ENCODE peak calls at places on chromosomes 7 and 10, in seven cellular contexts. H, R, I, U, Q, K and A are unnamed samples.

GRCh38 chr7:115153770-115154468 is 232.0 kb downstream of the MDFIC start:
- DNase-seq in U (no peak), K (no peak), R (no peak), Q (no peak), I (no peak), H (no peak), A (no peak)

GRCh38 chr10:12609435-12609834 is 260.1 kb downstream of the CAMK1D start:
- DNase-seq in Q (no peak), I (no peak), U (no peak), H (no peak), R (no peak), K (no peak), A (no peak)

GRCh38 chr10:116815641-116816415 is 33.5 kb upstream of the ENO4 start:
- DNase-seq in Q (no peak), I (no peak), U (peak), R (no peak), K (no peak), H (no peak), A (no peak)

GRCh38 chr7:47371733-47372368 is 210.1 kb downstream of the TNS3 start:
- DNase-seq in I (no peak), U (peak), R (no peak), Q (no peak), K (no peak), H (peak), A (peak)

GRCh38 chr10:30819306-30820190 is 190.0 kb upstream of the LYZL2 start:
- DNase-seq in I (no peak), K (no peak), U (peak), H (no peak), Q (no peak), R (no peak), A (peak)

GRCh38 chr10:93124580-93125318 is 51.1 kb downstream of the CYP26A1 start:
- DNase-seq in Q (no peak), K (peak), H (no peak), R (no peak), U (no peak), I (no peak), A (no peak)

GRCh38 chr10:69846252-69847000 is 44.7 kb downstream of the COL13A1 start:
- DNase-seq in R (no peak), U (peak), Q (no peak), K (no peak), H (no peak), I (no peak), A (no peak)

GRCh38 chr7:112112822-112113255 is 93.4 kb downstream of the DOCK4 start:
- DNase-seq in R (no peak), U (peak), H (no peak), Q (no peak), K (peak), I (no peak), A (peak)

GRCh38 chr7:122949186-122949585 is 46.3 kb downstream of the TAS2R16 start:
- DNase-seq in K (no peak), H (no peak), U (no peak), R (no peak), Q (no peak), I (no peak), A (no peak)

GRCh38 chr7:133796778-133797177 is 330.4 kb upstream of the LRGUK start:
- DNase-seq in U (no peak), H (no peak), I (no peak), R (no peak), K (no peak), Q (no peak), A (no peak)

GRCh38 chr10:17201165-17202013 is at the start of gene TRDMT1:
- DNase-seq in Q (peak), H (peak), U (peak), R (peak), I (peak), K (peak), A (peak)

GRCh38 chr7:13991791-13992620 is 2.5 kb upstream of the ETV1 start:
- DNase-seq in U (no peak), R (no peak), Q (no peak), K (no peak), I (no peak), H (peak), A (no peak)

GRCh38 chr10:77949167-77949566 is 22.6 kb upstream of the DLG5 start:
- DNase-seq in I (peak), H (peak), U (peak), K (peak), R (no peak), Q (peak), A (peak)

GRCh38 chr10:6339891-6340290 is 137.2 kb downstream of the PFKFB3 start:
- DNase-seq in I (no peak), U (no peak), K (no peak), H (no peak), Q (no peak), R (no peak), A (no peak)

GRCh38 chr10:86648706-86649426 is 5.5 kb upstream of the OPN4 start:
- DNase-seq in R (no peak), H (no peak), I (no peak), K (no peak), Q (no peak), U (peak), A (peak)

GRCh38 chr7:41006591-41006990 is 696.3 kb downstream of the INHBA start:
- DNase-seq in H (peak), Q (no peak), R (no peak), I (no peak), K (peak), U (peak), A (peak)

GRCh38 chr7:150855046-150855445 is 2.7 kb downstream of the AOC1 start:
- DNase-seq in Q (no peak), K (no peak), H (no peak), R (no peak), I (peak), U (no peak), A (no peak)

GRCh38 chr7:85405016-85405415 is 218.2 kb upstream of the SEMA3D start:
- DNase-seq in H (no peak), R (no peak), Q (no peak), I (no peak), K (no peak), U (no peak), A (no peak)

GRCh38 chr10:34124522-34125035 is 690.5 kb downstream of the PARD3 start:
- DNase-seq in K (peak), Q (no peak), H (peak), I (no peak), R (no peak), U (peak), A (no peak)

GRCh38 chr10:4541292-4541691 is 284.7 kb upstream of the AKR1E2 start:
- DNase-seq in Q (no peak), I (no peak), K (peak), U (peak), R (no peak), H (peak), A (peak)

GRCh38 chr10:83212632-83213349 is 926.5 kb upstream of the GHITM start:
- DNase-seq in H (peak), I (no peak), Q (no peak), K (no peak), R (no peak), U (no peak), A (no peak)

GRCh38 chr10:131387018-131387529 is 75.6 kb upstream of the TCERG1L start:
- DNase-seq in R (no peak), K (no peak), U (no peak), I (peak), H (no peak), Q (no peak), A (no peak)

GRCh38 chr10:91923371-91924211 is at the start of gene BTAF1:
- DNase-seq in U (peak), Q (peak), H (peak), I (peak), K (peak), R (peak), A (peak)

GRCh38 chr10:7551891-7552731 is 114.7 kb downstream of the ITIH5 start:
- DNase-seq in Q (no peak), H (peak), R (peak), U (no peak), K (peak), I (peak), A (no peak)

GRCh38 chr7:84251183-84251845 is 56.7 kb upstream of the SEMA3A start:
- DNase-seq in R (no peak), H (peak), I (no peak), K (no peak), Q (no peak), U (peak), A (peak)

GRCh38 chr7:140696024-140696678 is 357 bp upstream of the NDUFB2 start:
- DNase-seq in U (peak), H (peak), R (peak), K (peak), I (peak), Q (no peak), A (peak)

GRCh38 chr10:61627266-61627665 is 35.5 kb upstream of the CABCOCO1 start:
- DNase-seq in R (no peak), I (no peak), U (peak), H (no peak), K (no peak), Q (no peak), A (no peak)

GRCh38 chr7:69786707-69787395 is 188.6 kb downstream of the AUTS2 start:
- DNase-seq in K (no peak), R (no peak), U (no peak), H (no peak), Q (no peak), I (no peak), A (no peak)
- H2BK120ac ChIP-seq in K (no peak), R (no peak), U (no peak), H (no peak), Q (no peak), I (no peak), A (no peak)

GRCh38 chr7:17674166-17674955 is 265.9 kb downstream of the SNX13 start:
- DNase-seq in I (no peak), R (no peak), U (no peak), K (peak), Q (no peak), H (no peak), A (no peak)

GRCh38 chr7:17674956-17675300 is 265.4 kb downstream of the SNX13 start:
- DNase-seq in R (no peak), H (no peak), U (no peak), Q (no peak), K (peak), I (no peak), A (no peak)

GRCh38 chr7:17679427-17679826 is 260.9 kb downstream of the SNX13 start:
- DNase-seq in Q (no peak), K (peak), I (no peak), R (peak), U (no peak), H (no peak), A (peak)

GRCh38 chr7:17680026-17680425 is 260.3 kb downstream of the SNX13 start:
- DNase-seq in R (peak), K (peak), U (peak), Q (no peak), H (peak), I (no peak), A (peak)

GRCh38 chr7:17677408-17677807 is 262.9 kb downstream of the SNX13 start:
- DNase-seq in H (no peak), K (peak), Q (no peak), U (peak), I (no peak), R (no peak), A (peak)
- H3K27ac ChIP-seq in H (no peak), K (no peak), Q (no peak), U (no peak), I (no peak), R (no peak), A (no peak)

GRCh38 chr7:510782-511281 is 8.8 kb downstream of the PDGFA start:
- DNase-seq in U (no peak), H (no peak), R (no peak), I (no peak), K (no peak), Q (no peak), A (no peak)

GRCh38 chr7:507623-508305 is 11.9 kb downstream of the PDGFA start:
- DNase-seq in Q (no peak), H (no peak), R (no peak), K (no peak), U (no peak), I (no peak), A (no peak)

GRCh38 chr7:510061-510481 is 9.6 kb downstream of the PDGFA start:
- DNase-seq in Q (no peak), H (no peak), K (no peak), R (no peak), U (no peak), I (no peak), A (no peak)

GRCh38 chr7:508461-509170 is 11.0 kb downstream of the PDGFA start:
- DNase-seq in Q (no peak), U (no peak), K (no peak), I (no peak), R (no peak), H (no peak), A (no peak)

GRCh38 chr7:509426-509825 is 10.2 kb downstream of the PDGFA start:
- DNase-seq in Q (no peak), K (no peak), I (no peak), U (no peak), H (no peak), R (no peak), A (no peak)
- H4K8ac ChIP-seq in Q (no peak), K (no peak), I (no peak), U (no peak), H (no peak), R (no peak), A (no peak)

DNA sequence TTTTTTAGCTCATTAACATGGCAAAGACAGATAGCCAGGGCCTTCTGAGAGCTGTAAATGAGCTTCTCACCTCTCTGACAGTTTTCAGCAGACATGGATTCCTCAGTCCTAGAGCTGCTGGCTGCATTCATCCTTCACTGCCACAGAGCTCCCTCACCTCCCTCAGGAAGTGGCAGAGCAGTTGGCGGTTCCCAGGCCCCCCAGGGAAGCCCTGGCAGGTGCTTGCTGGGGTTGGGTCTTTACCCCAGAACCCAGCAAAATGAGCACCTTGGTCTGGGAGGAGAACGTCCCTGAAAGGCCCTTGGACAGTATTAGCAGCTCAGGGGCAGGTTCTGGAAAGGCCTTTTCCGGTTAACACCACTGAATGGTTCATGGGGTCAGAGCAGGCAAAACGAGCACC is 288.0 kb downstream of the PTPRN2 start:
- DNase-seq in K (no peak), I (peak), U (no peak), H (no peak), R (no peak), Q (no peak), A (no peak)
- H2BK120ac ChIP-seq in K (no peak), I (no peak), U (no peak), H (no peak), R (no peak), Q (no peak), A (no peak)

DNA sequence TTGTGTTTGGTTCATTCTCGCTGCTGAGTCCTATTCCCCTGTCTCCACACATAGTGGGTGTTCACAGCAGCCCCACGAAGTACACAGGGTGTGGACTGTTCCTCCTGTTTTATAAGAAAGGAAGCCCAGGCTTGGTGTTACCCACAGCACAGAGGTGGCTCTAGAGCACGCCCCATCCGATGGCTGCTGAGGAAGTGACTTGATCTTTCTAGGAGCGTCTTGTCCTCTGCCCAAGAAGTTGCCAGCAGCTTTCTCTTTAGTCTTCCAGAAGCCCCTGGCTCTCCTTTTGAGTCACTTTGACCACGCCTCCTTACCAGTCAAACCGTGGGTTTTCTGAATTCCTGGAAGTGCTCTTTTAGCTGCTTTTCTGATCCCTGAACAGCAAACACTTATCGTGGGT is 94.0 kb downstream of the GRK5 start:
- DNase-seq in H (no peak), Q (no peak), I (no peak), U (peak), K (peak), R (no peak), A (peak)
- H3K27ac ChIP-seq in H (no peak), Q (no peak), I (no peak), U (no peak), K (no peak), R (no peak), A (no peak)

GRCh38 chr7:139044813-139045794 is 9.3 kb upstream of the ZC3HAV1L start:
- DNase-seq in Q (no peak), U (no peak), K (no peak), I (no peak), R (no peak), H (no peak), A (no peak)

GRCh38 chr7:139046143-139046542 is 10.3 kb upstream of the ZC3HAV1L start:
- DNase-seq in R (no peak), H (no peak), K (no peak), I (no peak), Q (no peak), U (no peak), A (no peak)

GRCh38 chr7:139041378-139042053 is 5.7 kb upstream of the ZC3HAV1L start:
- DNase-seq in K (no peak), I (no peak), R (no peak), U (no peak), Q (no peak), H (no peak), A (no peak)

GRCh38 chr7:139047970-139048369 is 12.1 kb upstream of the ZC3HAV1L start:
- DNase-seq in Q (no peak), H (no peak), U (no peak), R (no peak), K (no peak), I (no peak), A (no peak)

DNA sequence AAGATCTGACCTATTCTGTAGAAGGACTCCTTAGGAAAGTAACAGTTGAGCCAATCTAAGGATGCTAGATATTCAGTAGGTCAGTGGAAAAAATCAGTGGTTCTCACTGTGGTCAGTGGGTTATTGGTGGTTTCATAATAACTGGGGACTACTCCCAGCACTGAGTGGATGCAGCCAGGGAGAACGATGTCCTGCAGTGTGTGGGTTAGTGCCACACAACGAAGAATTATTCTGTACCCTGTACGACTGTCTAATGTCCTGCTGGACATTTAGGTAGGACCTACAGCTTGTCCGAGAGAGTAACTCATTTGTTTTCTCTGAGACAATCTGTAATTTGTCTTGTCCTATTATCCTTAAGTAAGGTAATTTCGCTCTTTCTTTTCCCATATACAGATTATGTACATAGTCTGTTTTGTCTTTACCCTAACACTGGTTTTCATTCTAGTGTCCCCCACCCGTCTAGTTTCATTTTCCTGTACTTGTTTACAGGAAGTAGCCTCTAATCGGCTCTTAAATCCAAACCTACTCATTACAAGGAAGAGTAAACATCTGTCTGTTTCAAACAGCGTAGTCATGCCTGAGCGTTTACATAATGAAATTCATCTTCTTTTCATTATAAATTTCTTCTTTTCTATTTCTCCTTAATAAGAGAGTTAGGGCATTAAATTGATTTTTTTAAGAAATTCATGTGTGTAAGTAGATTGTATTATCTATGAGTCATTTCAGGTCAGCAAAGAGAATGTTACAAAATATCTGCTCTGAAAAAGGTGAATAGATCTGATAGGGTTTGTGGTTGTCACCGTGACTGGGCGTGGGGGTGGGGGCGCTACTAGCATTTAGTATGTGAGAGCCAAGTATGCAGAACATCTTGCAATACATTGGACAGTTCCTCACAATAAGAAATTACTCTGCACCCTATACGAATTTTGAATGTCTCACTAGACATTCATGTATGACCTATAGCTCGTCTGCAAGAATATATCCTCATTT is 8.3 kb upstream of the ZC3HAV1L start:
- DNase-seq in I (no peak), U (peak), R (no peak), K (peak), H (no peak), Q (no peak), A (peak)
- H4K8ac ChIP-seq in I (no peak), U (no peak), R (no peak), K (no peak), H (no peak), Q (no peak), A (peak)

DNA sequence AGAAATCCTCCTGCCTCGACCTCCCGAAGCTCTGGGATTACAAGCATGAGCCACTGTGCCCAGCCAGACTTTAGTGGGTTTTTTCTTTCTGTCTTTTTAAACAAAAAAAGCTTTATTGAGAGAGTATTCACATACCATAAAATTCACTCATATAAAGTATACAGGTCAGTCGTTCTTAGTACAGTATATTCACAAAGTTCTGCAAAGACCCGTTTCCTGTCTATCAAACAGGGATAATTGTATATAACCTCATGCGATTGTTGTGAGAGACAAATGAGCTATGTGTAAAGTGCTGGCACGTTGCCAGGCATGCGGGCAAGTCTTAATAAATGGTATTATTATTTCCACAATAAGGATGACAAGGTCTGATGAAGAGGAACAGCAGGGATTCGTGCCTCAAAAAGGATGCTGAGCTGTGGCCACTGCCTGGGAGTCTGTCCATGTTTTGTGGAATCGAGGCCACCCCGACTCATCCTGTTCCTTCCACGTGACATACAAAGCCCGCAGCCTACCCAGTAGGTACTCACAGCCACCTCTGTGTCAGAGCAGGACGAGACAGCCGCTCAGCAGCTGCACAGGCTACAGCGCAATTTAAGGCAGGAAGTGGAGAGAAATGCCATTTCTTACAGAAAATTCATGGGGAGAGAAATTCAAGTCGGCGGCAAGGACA is 51.7 kb downstream of the SMKR1 start:
- DNase-seq in R (no peak), I (no peak), H (no peak), Q (no peak), K (no peak), U (peak), A (no peak)
- H2BK120ac ChIP-seq in R (no peak), I (no peak), H (no peak), Q (no peak), K (no peak), U (no peak), A (no peak)